ENCODE peak calls at places on chromosomes 6 and 20, in five cellular contexts. J, L, S, H and X are unnamed samples.

GRCh38 chr6:44400572-44400971 is 13.1 kb downstream of the CDC5L start:
- DNase-seq in J (no peak), L (no peak), S (no peak), H (no peak), X (no peak)

GRCh38 chr20:52010541-52010940 is 181.0 kb downstream of the ZFP64 start:
- DNase-seq in J (no peak), L (no peak), S (no peak), H (no peak), X (no peak)

GRCh38 chr6:15776458-15776980 is 113.7 kb upstream of the DTNBP1 start:
- DNase-seq in J (no peak), L (no peak), S (no peak), H (no peak), X (no peak)

GRCh38 chr20:40750541-40750940 is 61.5 kb upstream of the MAFB start:
- DNase-seq in J (no peak), L (no peak), S (no peak), H (no peak), X (no peak)

GRCh38 chr20:56358070-56358469 is 704 bp upstream of the FAM210B start:
- DNase-seq in J (no peak), L (no peak), S (no peak), H (no peak), X (no peak)

GRCh38 chr6:109187399-109188114 is 92.2 kb downstream of the CEP57L1 start:
- DNase-seq in J (no peak), L (peak; percentile 58), S (peak; percentile 34), H (peak; percentile 83), X (peak; percentile 43)

GRCh38 chr6:4567141-4567540 is 209.1 kb upstream of the CDYL start:
- DNase-seq in J (peak; percentile 21), L (peak; percentile 59), S (no peak), H (no peak), X (no peak)

GRCh38 chr6:167294241-167294640 is 3.1 kb downstream of the UNC93A start:
- DNase-seq in J (no peak), L (no peak), S (no peak), H (peak; percentile 29), X (no peak)

GRCh38 chr6:6323352-6323751 is 2.9 kb upstream of the F13A1 start:
- DNase-seq in J (no peak), L (no peak), S (no peak), H (no peak), X (no peak)

GRCh38 chr20:10927011-10927583 is 253.3 kb upstream of the JAG1 start:
- DNase-seq in J (no peak), L (no peak), S (no peak), H (no peak), X (no peak)

GRCh38 chr6:107991061-107991460 is 33.1 kb upstream of the SEC63 start:
- DNase-seq in J (no peak), L (peak; percentile 13), S (no peak), H (no peak), X (no peak)

GRCh38 chr20:3238616-3239025 is 369 bp downstream of the SLC4A11 start:
- DNase-seq in J (no peak), L (peak; percentile 26), S (peak; percentile 41), H (peak; percentile 57), X (no peak)

GRCh38 chr20:35791823-35792222 is 20.0 kb downstream of the PHF20 start:
- DNase-seq in J (peak; percentile 96), L (peak; percentile 50), S (peak; percentile 27), H (no peak), X (no peak)

GRCh38 chr6:38080349-38080748 is 260.8 kb downstream of the ZFAND3 start:
- DNase-seq in J (no peak), L (peak; percentile 33), S (no peak), H (no peak), X (no peak)

GRCh38 chr6:114419175-114419574 is 76.4 kb upstream of the HS3ST5 start:
- DNase-seq in J (no peak), L (no peak), S (no peak), H (no peak), X (no peak)

GRCh38 chr20:11457476-11457875 is 460.2 kb upstream of the BTBD3 start:
- DNase-seq in J (no peak), L (peak; percentile 84), S (no peak), H (no peak), X (no peak)

GRCh38 chr6:131765081-131765852 is 42.6 kb upstream of the ENPP1 start:
- DNase-seq in J (peak; percentile 67), L (peak; percentile 81), S (no peak), H (no peak), X (no peak)

GRCh38 chr6:97689078-97689754 is 406.2 kb upstream of the MMS22L start:
- DNase-seq in J (no peak), L (no peak), S (no peak), H (no peak), X (no peak)

GRCh38 chr6:4134841-4135664 is at the start of gene ECI2:
- DNase-seq in J (no peak), L (peak; percentile 43), S (peak; percentile 84), H (no peak), X (peak; percentile 59)

GRCh38 chr6:145099713-145100112 is 635.6 kb downstream of the EPM2A start:
- DNase-seq in J (no peak), L (no peak), S (no peak), H (no peak), X (no peak)

GRCh38 chr6:21263531-21264287 is 329.8 kb upstream of the SOX4 start:
- DNase-seq in J (no peak), L (peak; percentile 59), S (no peak), H (no peak), X (no peak)

GRCh38 chr6:133553652-133554051 is 312.5 kb downstream of the EYA4 start:
- DNase-seq in J (no peak), L (peak; percentile 87), S (peak; percentile 26), H (peak; percentile 51), X (no peak)

GRCh38 chr6:56143796-56144195 is 103.6 kb downstream of the COL21A1 start:
- DNase-seq in J (no peak), L (peak; percentile 6), S (no peak), H (no peak), X (no peak)

GRCh38 chr20:39909447-39909846 is 779.6 kb downstream of the MAFB start:
- DNase-seq in J (no peak), L (no peak), S (peak; percentile 45), H (peak; percentile 51), X (no peak)

GRCh38 chr6:27478706-27479318 is 5.9 kb upstream of the ZNF184 start:
- DNase-seq in J (peak; percentile 75), L (peak; percentile 96), S (peak; percentile 88), H (peak; percentile 96), X (peak; percentile 88)

GRCh38 chr20:61640846-61641245 is 388.8 kb downstream of the CDH4 start:
- DNase-seq in J (no peak), L (no peak), S (no peak), H (no peak), X (no peak)

GRCh38 chr20:61636531-61637116 is 384.6 kb downstream of the CDH4 start:
- DNase-seq in J (no peak), L (no peak), S (no peak), H (no peak), X (no peak)

GRCh38 chr20:61635721-61636455 is 383.8 kb downstream of the CDH4 start:
- DNase-seq in J (no peak), L (no peak), S (no peak), H (no peak), X (no peak)

GRCh38 chr20:61640171-61640570 is 388.1 kb downstream of the CDH4 start:
- DNase-seq in J (peak; percentile 10), L (peak; percentile 48), S (no peak), H (no peak), X (no peak)

DNA sequence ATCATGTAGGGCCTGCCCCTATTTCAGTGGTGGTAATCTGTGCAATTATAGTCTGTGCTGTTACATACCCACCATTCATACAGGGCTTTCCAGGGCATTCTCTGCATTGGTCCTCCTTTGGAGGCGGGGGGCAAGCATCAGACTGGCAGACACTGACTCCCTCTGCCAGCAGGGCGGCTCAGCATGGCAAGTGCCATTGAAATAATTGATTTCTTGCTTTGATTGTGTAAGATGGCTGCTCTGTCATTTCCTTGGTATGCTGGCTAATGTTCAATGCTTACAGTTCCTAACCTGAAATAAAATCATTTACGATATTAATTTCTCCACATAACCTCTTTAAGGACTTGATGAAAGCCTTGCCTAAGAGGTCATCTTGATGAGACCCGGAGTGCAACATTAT is 387.1 kb downstream of the CDH4 start:
- DNase-seq in J (no peak), L (peak; percentile 23), S (no peak), H (no peak), X (no peak)
- TF ChIP-seq CTCF in J (no peak), L (no peak), S (no peak), H (no peak), X (no peak)

DNA sequence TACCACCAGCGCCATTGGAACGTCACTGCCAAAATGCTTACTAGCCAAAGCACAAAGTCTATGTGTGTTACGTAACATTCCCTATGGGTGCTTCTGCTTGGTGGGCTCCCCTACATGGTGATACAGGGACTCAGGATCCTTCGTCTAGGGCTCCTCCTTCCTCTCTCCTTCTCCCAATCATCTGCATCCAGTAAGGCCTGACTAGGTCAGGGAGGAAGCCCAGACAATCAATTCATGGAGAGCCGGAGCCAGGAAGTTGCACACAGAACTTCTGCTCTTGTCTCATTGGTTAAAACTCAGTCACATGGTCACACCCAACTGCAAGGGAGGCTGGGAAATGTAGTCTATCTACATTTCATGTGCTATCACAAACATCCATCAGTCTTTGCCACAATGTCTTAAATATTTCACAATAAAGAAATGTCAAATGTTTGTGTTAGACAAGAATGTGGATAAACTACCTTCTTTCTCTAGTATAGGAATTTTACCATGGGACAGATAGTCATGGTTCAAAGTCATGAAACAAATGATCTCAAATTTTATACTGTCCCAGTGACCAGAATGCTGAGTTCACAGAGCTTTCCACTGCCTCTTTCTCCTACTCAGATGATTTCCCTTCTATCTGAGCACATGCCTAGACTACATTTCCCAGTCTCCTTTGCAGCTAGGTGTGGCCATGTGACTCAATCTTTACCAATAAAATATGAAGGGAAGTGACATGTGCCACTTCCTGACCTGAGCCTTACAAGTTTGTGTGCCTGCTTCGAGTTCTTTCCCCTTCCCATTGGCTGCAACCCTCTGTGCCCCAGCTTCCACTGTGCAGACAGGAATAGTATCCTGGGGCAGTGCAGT is 9.3 kb upstream of the KCNK15 start:
- DNase-seq in J (no peak), L (peak; percentile 93), S (peak; percentile 72), H (peak; percentile 74), X (no peak)
- TF ChIP-seq CTCF in J (no peak), L (peak; percentile 11), S (no peak), H (no peak), X (no peak)

DNA sequence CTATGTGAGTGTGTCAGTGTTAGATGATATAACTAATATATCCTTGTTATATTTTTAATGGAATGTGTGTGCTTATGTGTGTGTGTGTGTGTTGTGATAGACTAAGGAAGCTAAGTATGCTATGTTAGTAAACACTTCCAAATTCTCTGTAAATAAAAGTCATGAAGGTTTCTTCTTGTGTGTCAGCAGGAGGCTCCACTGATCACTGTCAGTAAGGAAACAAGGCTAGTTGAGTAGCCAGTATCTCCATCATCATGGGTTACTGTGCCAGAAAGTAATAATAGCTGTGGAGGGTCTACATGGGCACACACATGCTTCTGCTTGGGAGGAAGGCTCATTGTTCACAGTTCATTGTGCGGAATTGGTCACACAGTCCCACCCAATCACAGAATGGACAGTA is 302.8 kb upstream of the RNF217 start:
- DNase-seq in J (no peak), L (no peak), S (no peak), H (no peak), X (no peak)
- TF ChIP-seq CTCF in J (no peak), L (no peak), S (no peak), H (no peak), X (no peak)

GRCh38 chr6:51350308-51350904 is 531.7 kb downstream of the TFAP2B start:
- DNase-seq in J (no peak), L (peak; percentile 42), S (no peak), H (no peak), X (no peak)
- TF ChIP-seq CTCF in J (no peak), L (peak; percentile 40), S (peak; percentile 13), H (peak; percentile 26), X (no peak)